ENCODE peak calls at places on chromosomes 11 and 22, in six cellular contexts. B is ELR; I is A549; R is substantia nigra; M is NCI-H2171 treated with DMSO at 0.1 percent for 48 hours; U is activated CD4-positive, alpha-beta T cell treated with anti-CD3 and anti-CD28 coated beads, Interleukin-2, amount 50 U/mL, for 4 hours. N is an unnamed sample.

GRCh38 chr22:25892678-25893077 is 150.7 kb downstream of the MYO18B start:
- DNase-seq in R (no peak), I (no peak), M (no peak), U (no peak), B (no peak), N (no peak)

GRCh38 chr11:293852-294661 is 5.1 kb downstream of the PGGHG start:
- DNase-seq in R (no peak), I (no peak), M (no peak), U (no peak), B (no peak), N (peak)

GRCh38 chr22:20422965-20423635 is 14.5 kb downstream of the SCARF2 start:
- DNase-seq in M (no peak), U (no peak), I (no peak), B (no peak), R (peak), N (peak)

GRCh38 chr22:24443668-24444067 is 16.3 kb downstream of the ADORA2A start:
- DNase-seq in U (no peak), B (no peak), M (no peak), I (no peak), R (no peak), N (no peak)

GRCh38 chr11:57353461-57354251 is 15.5 kb downstream of the P2RX3 start:
- DNase-seq in M (no peak), U (no peak), R (no peak), B (no peak), I (no peak), N (no peak)

GRCh38 chr11:88480217-88480616 is 142.7 kb upstream of the CTSC start:
- DNase-seq in R (no peak), M (no peak), I (no peak), B (peak), U (no peak), N (no peak)

GRCh38 chr22:44357962-44358553 is 45.3 kb upstream of the SHISAL1 start:
- DNase-seq in U (no peak), R (no peak), B (no peak), I (no peak), M (peak), N (peak)

GRCh38 chr11:10366568-10367331 is 61.9 kb downstream of the ADM start:
- DNase-seq in I (peak), B (peak), U (peak), M (peak), R (peak), N (peak)

GRCh38 chr11:48150213-48150612 is 66.4 kb upstream of the OR4B1 start:
- DNase-seq in M (no peak), I (no peak), B (peak), U (no peak), R (no peak), N (no peak)

GRCh38 chr11:64059339-64060176 is 23.8 kb downstream of the FLRT1 start:
- DNase-seq in M (no peak), U (no peak), R (no peak), B (no peak), I (no peak), N (no peak)

GRCh38 chr22:27982630-27983180 is 63.6 kb upstream of the PITPNB start:
- DNase-seq in R (no peak), U (no peak), M (no peak), B (no peak), I (no peak), N (no peak)

GRCh38 chr22:28207281-28208030 is 288.4 kb upstream of the PITPNB start:
- DNase-seq in M (no peak), B (peak), U (no peak), R (no peak), I (no peak), N (no peak)

GRCh38 chr11:69040051-69040450 is 8.7 kb upstream of the TPCN2 start:
- DNase-seq in R (no peak), B (no peak), M (no peak), U (no peak), I (no peak), N (no peak)

GRCh38 chr22:39932918-39933649 is 27.1 kb upstream of the TMA7B start:
- DNase-seq in M (no peak), R (no peak), B (peak), U (peak), I (peak), N (no peak)

GRCh38 chr11:19867064-19867463 is 154.4 kb downstream of the NAV2 start:
- DNase-seq in U (no peak), B (no peak), R (no peak), I (no peak), M (peak), N (no peak)

N was measured in left cardiac atrium.